ENCODE peak calls at places on chromosomes 16 and 17, in four cellular contexts. One of them, this sample, is unnamed.
A peak's percentile ranks its signal among the peaks of the same experiment; 100 is the strongest.

GRCh38 chr16:67946128-67946569 is 2.2 kb upstream of the LCAT start:
- DNase-seq in psoas muscle: no peak
- DNase-seq in ascending aorta: no peak
- DNase-seq in breast epithelium: no peak
- DNase-seq in this sample: no peak

GRCh38 chr17:6239237-6239798 is 169.1 kb downstream of the WSCD1 start:
- DNase-seq in psoas muscle: no peak
- DNase-seq in ascending aorta: no peak
- DNase-seq in breast epithelium: no peak
- DNase-seq in this sample: no peak

GRCh38 chr16:49539758-49540157 is 166.2 kb downstream of the C16orf78 start:
- DNase-seq in psoas muscle: no peak
- DNase-seq in ascending aorta: no peak
- DNase-seq in breast epithelium: no peak
- DNase-seq in this sample: no peak

GRCh38 chr16:3618782-3619166 is 7.4 kb upstream of the SLX4 start:
- DNase-seq in psoas muscle: no peak
- DNase-seq in ascending aorta: no peak
- DNase-seq in breast epithelium: no peak
- DNase-seq in this sample: no peak

GRCh38 chr16:12173121-12173520 is 196.6 kb downstream of the SNX29 start:
- DNase-seq in psoas muscle: no peak
- DNase-seq in ascending aorta: no peak
- DNase-seq in breast epithelium: no peak
- DNase-seq in this sample: no peak

GRCh38 chr16:19879241-19879792 is 5.3 kb downstream of the GPRC5B start:
- DNase-seq in psoas muscle: peak; percentile 67
- DNase-seq in ascending aorta: no peak
- DNase-seq in breast epithelium: peak; percentile 36
- DNase-seq in this sample: peak; percentile 30

GRCh38 chr16:67129422-67129821 is 19.7 kb downstream of the PHAF1 start:
- DNase-seq in psoas muscle: no peak
- DNase-seq in ascending aorta: no peak
- DNase-seq in breast epithelium: no peak
- DNase-seq in this sample: no peak

GRCh38 chr17:74430706-74431567 is 951 bp upstream of the GPRC5C start:
- DNase-seq in psoas muscle: peak; percentile 97
- DNase-seq in ascending aorta: peak; percentile 93
- DNase-seq in breast epithelium: peak; percentile 70
- DNase-seq in this sample: no peak

GRCh38 chr16:82629441-82630027 is 2.8 kb downstream of the CDH13 start:
- DNase-seq in psoas muscle: no peak
- DNase-seq in ascending aorta: peak; percentile 74
- DNase-seq in breast epithelium: no peak
- DNase-seq in this sample: peak; percentile 42

GRCh38 chr17:74646231-74646630 is 22.7 kb upstream of the CD300E start:
- DNase-seq in psoas muscle: no peak
- DNase-seq in ascending aorta: no peak
- DNase-seq in breast epithelium: no peak
- DNase-seq in this sample: no peak

GRCh38 chr16:4315185-4316102 is at the start of gene GLIS2:
- DNase-seq in psoas muscle: peak; percentile 75
- DNase-seq in ascending aorta: peak; percentile 84
- DNase-seq in breast epithelium: no peak
- DNase-seq in this sample: peak; percentile 80

DNA sequence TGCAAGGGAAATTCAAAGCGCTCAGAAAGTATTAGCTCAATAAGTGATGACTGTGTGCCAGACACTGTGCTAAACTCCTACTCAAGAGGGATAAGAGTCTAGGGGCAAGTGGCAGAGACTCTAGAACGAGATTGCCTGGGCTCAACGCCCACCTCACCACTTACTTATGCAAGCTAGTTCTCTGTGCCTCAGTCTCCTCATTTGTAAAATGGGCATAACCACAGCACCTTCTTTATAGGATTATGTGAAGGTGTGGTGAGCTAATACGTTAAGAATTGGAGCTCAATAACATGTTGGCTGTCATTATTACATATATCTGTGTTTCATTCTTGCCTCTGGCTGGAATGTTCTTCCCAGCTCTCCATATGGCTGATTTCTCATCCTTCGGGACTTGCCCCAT is 15.4 kb downstream of the DEXI start:
- DNase-seq in psoas muscle: no peak
- DNase-seq in ascending aorta: no peak
- DNase-seq in breast epithelium: no peak
- DNase-seq in this sample: no peak
- H3K4me1 ChIP-seq in psoas muscle: peaks cover 48% of the 10 kb centered on the region
- H3K4me1 ChIP-seq in ascending aorta: peaks cover 34% of the 10 kb centered on the region
- H3K4me1 ChIP-seq in breast epithelium: no peaks in the 10 kb centered on the region
- H3K4me1 ChIP-seq in this sample: no peaks in the 10 kb centered on the region

DNA sequence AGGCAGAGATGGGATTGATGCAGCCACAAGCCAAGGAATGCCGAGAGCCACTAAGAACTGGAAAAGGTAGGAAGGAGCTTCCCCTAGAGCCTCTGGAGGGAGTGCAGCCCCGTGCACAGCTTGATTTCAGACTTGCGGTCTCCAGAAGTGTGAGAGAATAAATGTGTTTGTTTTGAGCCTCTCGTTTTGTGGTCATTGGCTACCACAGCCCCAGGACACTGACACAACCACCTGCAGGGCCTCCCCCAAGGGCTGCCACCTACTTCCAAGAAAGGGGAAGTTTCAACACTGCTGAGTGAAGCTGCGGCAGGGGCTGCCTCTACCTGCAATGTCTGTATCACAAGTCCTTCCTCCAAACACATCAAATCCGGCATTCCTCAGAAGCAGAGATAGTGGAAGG is 346.9 kb downstream of the C16orf95 start:
- DNase-seq in psoas muscle: peak; percentile 39
- DNase-seq in ascending aorta: no peak
- DNase-seq in breast epithelium: no peak
- DNase-seq in this sample: no peak
- H3K27me3 ChIP-seq in psoas muscle: peaks cover 31% of the 10 kb centered on the region
- H3K27me3 ChIP-seq in ascending aorta: no peaks in the 10 kb centered on the region
- H3K27me3 ChIP-seq in breast epithelium: no peaks in the 10 kb centered on the region
- H3K27me3 ChIP-seq in this sample: no peaks in the 10 kb centered on the region

GRCh38 chr17:72681844-72682243 is 410.6 kb downstream of the SLC39A11 start:
- DNase-seq in psoas muscle: no peak
- DNase-seq in ascending aorta: no peak
- DNase-seq in breast epithelium: no peak
- DNase-seq in this sample: no peak
- H3K4me1 ChIP-seq in psoas muscle: no peaks in the 10 kb centered on the region
- H3K4me1 ChIP-seq in ascending aorta: no peaks in the 10 kb centered on the region
- H3K4me1 ChIP-seq in breast epithelium: no peaks in the 10 kb centered on the region
- H3K4me1 ChIP-seq in this sample: no peaks in the 10 kb centered on the region

GRCh38 chr17:38560503-38561318 is 45.0 kb downstream of the SRCIN1 start:
- DNase-seq in psoas muscle: no peak
- DNase-seq in ascending aorta: no peak
- DNase-seq in breast epithelium: no peak
- DNase-seq in this sample: no peak

GRCh38 chr17:38559880-38560230 is 45.9 kb downstream of the SRCIN1 start:
- DNase-seq in psoas muscle: no peak
- DNase-seq in ascending aorta: no peak
- DNase-seq in breast epithelium: no peak
- DNase-seq in this sample: no peak

GRCh38 chr17:38562215-38562569 is 43.6 kb downstream of the SRCIN1 start:
- DNase-seq in psoas muscle: no peak
- DNase-seq in ascending aorta: no peak
- DNase-seq in breast epithelium: no peak
- DNase-seq in this sample: no peak

GRCh38 chr17:38562903-38563302 is 42.8 kb downstream of the SRCIN1 start:
- DNase-seq in psoas muscle: no peak
- DNase-seq in ascending aorta: no peak
- DNase-seq in breast epithelium: no peak
- DNase-seq in this sample: no peak

GRCh38 chr17:38561416-38562214 is 44.1 kb downstream of the SRCIN1 start:
- DNase-seq in psoas muscle: no peak
- DNase-seq in ascending aorta: no peak
- DNase-seq in breast epithelium: no peak
- DNase-seq in this sample: no peak
- H3K27me3 ChIP-seq in psoas muscle: peaks cover 79% of the 10 kb centered on the region
- H3K27me3 ChIP-seq in ascending aorta: peaks cover 54% of the 10 kb centered on the region
- H3K27me3 ChIP-seq in breast epithelium: peaks cover 8% of the 10 kb centered on the region
- H3K27me3 ChIP-seq in this sample: peaks cover 5% of the 10 kb centered on the region

GRCh38 chr16:89320717-89321501 is 103.4 kb downstream of the ZNF778 start:
- DNase-seq in psoas muscle: peak; percentile 84
- DNase-seq in ascending aorta: no peak
- DNase-seq in breast epithelium: no peak
- DNase-seq in this sample: peak; percentile 79

GRCh38 chr16:89318430-89318758 is 100.9 kb downstream of the ZNF778 start:
- DNase-seq in psoas muscle: no peak
- DNase-seq in ascending aorta: no peak
- DNase-seq in breast epithelium: no peak
- DNase-seq in this sample: no peak

GRCh38 chr16:89318871-89319627 is 101.5 kb downstream of the ZNF778 start:
- DNase-seq in psoas muscle: peak; percentile 45
- DNase-seq in ascending aorta: no peak
- DNase-seq in breast epithelium: no peak
- DNase-seq in this sample: no peak

GRCh38 chr16:89319628-89319882 is 102.1 kb downstream of the ZNF778 start:
- DNase-seq in psoas muscle: no peak
- DNase-seq in ascending aorta: no peak
- DNase-seq in breast epithelium: no peak
- DNase-seq in this sample: no peak

DNA sequence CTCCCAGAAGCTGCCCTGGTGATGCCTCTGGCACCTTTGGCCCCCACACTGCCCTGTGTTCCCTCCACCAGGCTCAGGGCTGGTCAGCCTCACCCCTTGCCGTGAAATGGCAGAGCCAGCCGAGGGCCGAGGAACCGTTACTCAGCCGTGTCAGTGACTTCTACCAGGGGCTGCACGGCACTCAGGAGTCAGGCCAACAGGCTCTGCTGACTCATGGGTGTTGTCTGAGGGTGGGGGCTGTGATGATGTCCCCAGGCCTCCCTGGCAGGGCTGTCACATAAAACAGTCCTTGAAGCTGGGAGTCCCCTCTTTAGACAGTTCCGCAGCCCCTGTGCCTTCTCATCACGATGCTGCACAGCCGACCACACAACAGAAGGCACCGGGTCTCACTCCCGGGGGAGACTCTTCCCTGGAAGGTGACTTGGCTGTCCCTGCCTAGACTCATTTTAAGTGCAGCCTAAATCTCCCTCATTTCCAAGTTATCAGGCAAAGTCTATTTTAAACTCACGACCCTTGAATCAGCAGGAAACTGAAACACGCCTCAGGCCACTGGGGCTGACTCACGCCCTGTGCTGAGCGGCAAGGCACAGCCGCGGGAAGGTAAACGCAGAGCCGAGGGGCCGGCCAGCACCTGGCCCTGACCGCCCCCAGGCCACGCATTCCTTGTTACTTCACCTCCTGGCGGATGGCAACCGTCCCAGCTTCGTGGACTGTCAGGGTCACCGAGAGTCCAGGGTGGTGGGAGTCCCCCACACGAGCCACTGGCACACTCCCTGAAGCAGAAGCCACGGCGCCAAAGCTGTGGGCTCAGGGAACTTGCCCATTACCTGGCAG is 102.6 kb downstream of the ZNF778 start:
- DNase-seq in psoas muscle: peak; percentile 87
- DNase-seq in ascending aorta: peak; percentile 83
- DNase-seq in breast epithelium: peak; percentile 28
- DNase-seq in this sample: peak; percentile 79
- H3K4me1 ChIP-seq in psoas muscle: peaks cover 96% of the 10 kb centered on the region
- H3K4me1 ChIP-seq in ascending aorta: peaks cover 55% of the 10 kb centered on the region
- H3K4me1 ChIP-seq in breast epithelium: peaks cover 27% of the 10 kb centered on the region
- H3K4me1 ChIP-seq in this sample: peaks cover 41% of the 10 kb centered on the region

GRCh38 chr16:27852681-27853080 is 210.8 kb downstream of the GSG1L start:
- DNase-seq in psoas muscle: no peak
- DNase-seq in ascending aorta: peak; percentile 43
- DNase-seq in breast epithelium: no peak
- DNase-seq in this sample: no peak
- H3K27me3 ChIP-seq in psoas muscle: peaks cover 6% of the 10 kb centered on the region
- H3K27me3 ChIP-seq in ascending aorta: no peaks in the 10 kb centered on the region
- H3K27me3 ChIP-seq in breast epithelium: no peaks in the 10 kb centered on the region
- H3K27me3 ChIP-seq in this sample: no peaks in the 10 kb centered on the region

DNA sequence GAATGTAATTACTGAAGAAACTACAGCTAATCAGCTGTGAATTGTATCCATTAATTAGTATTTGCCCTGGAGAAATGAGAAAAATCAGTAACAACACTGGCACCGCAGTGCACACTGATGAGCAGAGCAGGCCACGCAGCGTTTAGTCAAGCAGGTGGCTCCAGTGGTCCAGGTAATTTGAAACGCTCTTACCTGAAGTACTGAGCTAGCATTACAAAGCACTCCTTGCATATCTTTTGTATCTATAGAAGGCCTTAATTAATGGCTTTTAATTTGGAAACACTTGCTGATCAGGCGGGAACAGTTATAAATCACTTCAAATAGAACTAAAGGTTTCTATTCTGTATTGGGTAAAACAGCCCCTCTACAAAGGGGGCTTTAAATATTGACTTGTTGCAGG is 76.3 kb downstream of the TOX3 start:
- DNase-seq in psoas muscle: no peak
- DNase-seq in ascending aorta: no peak
- DNase-seq in breast epithelium: no peak
- DNase-seq in this sample: no peak
- H3K4me1 ChIP-seq in psoas muscle: no peaks in the 10 kb centered on the region
- H3K4me1 ChIP-seq in ascending aorta: no peaks in the 10 kb centered on the region
- H3K4me1 ChIP-seq in breast epithelium: no peaks in the 10 kb centered on the region
- H3K4me1 ChIP-seq in this sample: peaks cover 48% of the 10 kb centered on the region

GRCh38 chr16:71724320-71724751 is at the start of gene PHLPP2:
- DNase-seq in psoas muscle: no peak
- DNase-seq in ascending aorta: no peak
- DNase-seq in breast epithelium: no peak
- DNase-seq in this sample: no peak
- H3K27me3 ChIP-seq in psoas muscle: no peaks in the 10 kb centered on the region
- H3K27me3 ChIP-seq in ascending aorta: no peaks in the 10 kb centered on the region
- H3K27me3 ChIP-seq in breast epithelium: no peaks in the 10 kb centered on the region
- H3K27me3 ChIP-seq in this sample: no peaks in the 10 kb centered on the region

GRCh38 chr17:17018021-17018441 is 24.2 kb upstream of the MPRIP start:
- DNase-seq in psoas muscle: peak; percentile 45
- DNase-seq in ascending aorta: no peak
- DNase-seq in breast epithelium: no peak
- DNase-seq in this sample: no peak

GRCh38 chr17:17020821-17021193 is 21.4 kb upstream of the MPRIP start:
- DNase-seq in psoas muscle: no peak
- DNase-seq in ascending aorta: no peak
- DNase-seq in breast epithelium: no peak
- DNase-seq in this sample: no peak

GRCh38 chr17:17019891-17020456 is 22.3 kb upstream of the MPRIP start:
- DNase-seq in psoas muscle: peak; percentile 44
- DNase-seq in ascending aorta: no peak
- DNase-seq in breast epithelium: peak; percentile 71
- DNase-seq in this sample: no peak

GRCh38 chr17:17018612-17019429 is 23.4 kb upstream of the MPRIP start:
- DNase-seq in psoas muscle: no peak
- DNase-seq in ascending aorta: no peak
- DNase-seq in breast epithelium: peak; percentile 81
- DNase-seq in this sample: no peak

GRCh38 chr17:17019430-17019762 is 22.9 kb upstream of the MPRIP start:
- DNase-seq in psoas muscle: no peak
- DNase-seq in ascending aorta: no peak
- DNase-seq in breast epithelium: no peak
- DNase-seq in this sample: no peak
- H3K4me1 ChIP-seq in psoas muscle: no peaks in the 10 kb centered on the region
- H3K4me1 ChIP-seq in ascending aorta: peaks cover 11% of the 10 kb centered on the region
- H3K4me1 ChIP-seq in breast epithelium: no peaks in the 10 kb centered on the region
- H3K4me1 ChIP-seq in this sample: peaks cover 15% of the 10 kb centered on the region